ENCODE peak calls at places on chromosome 14, in eight cellular contexts. One of them, this sample, is unnamed.

GRCh38 chr14:89549381-89550102 is 132.5 kb upstream of the FOXN3 start:
- DNase-seq in activated naive CD4-positive, alpha-beta T cell treated with anti-CD3 and anti-CD28 coated beads, Interleukin-2, amount 50 U/mL, for 16 hours: no peak
- DNase-seq in iPS-NIHi11: no peak
- DNase-seq in stimulated activated CD4-positive, alpha-beta T cell treated with anti-CD3 and anti-CD28 coated beads, Interleukin-1b, Interleukin-23, amount 100 ng/mL, for 24 hours: no peak
- DNase-seq in stimulated activated CD8-positive, alpha-beta memory T cell treated with anti-CD3 and anti-CD28 coated beads, Interleukin-15, amount 100 ng/mL, for 24 hours: no peak
- DNase-seq in left ventricle myocardium superior: no peak
- DNase-seq in T-cell: no peak
- DNase-seq in mesendoderm: peak
- DNase-seq in this sample: no peak

GRCh38 chr14:52399886-52400599 is 85.9 kb downstream of the PTGER2 start:
- DNase-seq in iPS-NIHi11: peak
- DNase-seq in stimulated activated CD4-positive, alpha-beta T cell treated with anti-CD3 and anti-CD28 coated beads, Interleukin-1b, Interleukin-23, amount 100 ng/mL, for 24 hours: no peak
- DNase-seq in activated naive CD4-positive, alpha-beta T cell treated with anti-CD3 and anti-CD28 coated beads, Interleukin-2, amount 50 U/mL, for 16 hours: no peak
- DNase-seq in mesendoderm: peak
- DNase-seq in T-cell: no peak
- DNase-seq in stimulated activated CD8-positive, alpha-beta memory T cell treated with anti-CD3 and anti-CD28 coated beads, Interleukin-15, amount 100 ng/mL, for 24 hours: no peak
- DNase-seq in left ventricle myocardium superior: no peak
- DNase-seq in this sample: no peak

GRCh38 chr14:70317969-70318634 is 41.4 kb downstream of the COX16 start:
- DNase-seq in stimulated activated CD4-positive, alpha-beta T cell treated with anti-CD3 and anti-CD28 coated beads, Interleukin-1b, Interleukin-23, amount 100 ng/mL, for 24 hours: no peak
- DNase-seq in activated naive CD4-positive, alpha-beta T cell treated with anti-CD3 and anti-CD28 coated beads, Interleukin-2, amount 50 U/mL, for 16 hours: no peak
- DNase-seq in mesendoderm: peak
- DNase-seq in T-cell: no peak
- DNase-seq in stimulated activated CD8-positive, alpha-beta memory T cell treated with anti-CD3 and anti-CD28 coated beads, Interleukin-15, amount 100 ng/mL, for 24 hours: no peak
- DNase-seq in left ventricle myocardium superior: no peak
- DNase-seq in iPS-NIHi11: peak
- DNase-seq in this sample: no peak

GRCh38 chr14:58131386-58131785 is 20.6 kb downstream of the ARMH4 start:
- DNase-seq in iPS-NIHi11: no peak
- DNase-seq in left ventricle myocardium superior: no peak
- DNase-seq in activated naive CD4-positive, alpha-beta T cell treated with anti-CD3 and anti-CD28 coated beads, Interleukin-2, amount 50 U/mL, for 16 hours: no peak
- DNase-seq in mesendoderm: peak
- DNase-seq in stimulated activated CD8-positive, alpha-beta memory T cell treated with anti-CD3 and anti-CD28 coated beads, Interleukin-15, amount 100 ng/mL, for 24 hours: no peak
- DNase-seq in T-cell: no peak
- DNase-seq in stimulated activated CD4-positive, alpha-beta T cell treated with anti-CD3 and anti-CD28 coated beads, Interleukin-1b, Interleukin-23, amount 100 ng/mL, for 24 hours: no peak
- DNase-seq in this sample: no peak

GRCh38 chr14:66231823-66232222 is 254.3 kb upstream of the CCDC196 start:
- DNase-seq in mesendoderm: no peak
- DNase-seq in activated naive CD4-positive, alpha-beta T cell treated with anti-CD3 and anti-CD28 coated beads, Interleukin-2, amount 50 U/mL, for 16 hours: no peak
- DNase-seq in iPS-NIHi11: no peak
- DNase-seq in stimulated activated CD8-positive, alpha-beta memory T cell treated with anti-CD3 and anti-CD28 coated beads, Interleukin-15, amount 100 ng/mL, for 24 hours: no peak
- DNase-seq in left ventricle myocardium superior: no peak
- DNase-seq in T-cell: no peak
- DNase-seq in stimulated activated CD4-positive, alpha-beta T cell treated with anti-CD3 and anti-CD28 coated beads, Interleukin-1b, Interleukin-23, amount 100 ng/mL, for 24 hours: no peak
- DNase-seq in this sample: no peak

GRCh38 chr14:45426685-45427282 is 173.8 kb upstream of the MIS18BP1 start:
- DNase-seq in T-cell: no peak
- DNase-seq in stimulated activated CD8-positive, alpha-beta memory T cell treated with anti-CD3 and anti-CD28 coated beads, Interleukin-15, amount 100 ng/mL, for 24 hours: no peak
- DNase-seq in stimulated activated CD4-positive, alpha-beta T cell treated with anti-CD3 and anti-CD28 coated beads, Interleukin-1b, Interleukin-23, amount 100 ng/mL, for 24 hours: no peak
- DNase-seq in left ventricle myocardium superior: no peak
- DNase-seq in activated naive CD4-positive, alpha-beta T cell treated with anti-CD3 and anti-CD28 coated beads, Interleukin-2, amount 50 U/mL, for 16 hours: no peak
- DNase-seq in mesendoderm: peak
- DNase-seq in iPS-NIHi11: peak
- DNase-seq in this sample: no peak

GRCh38 chr14:102020058-102020971 is 55.9 kb downstream of the DYNC1H1 start:
- DNase-seq in mesendoderm: no peak
- DNase-seq in stimulated activated CD4-positive, alpha-beta T cell treated with anti-CD3 and anti-CD28 coated beads, Interleukin-1b, Interleukin-23, amount 100 ng/mL, for 24 hours: peak
- DNase-seq in left ventricle myocardium superior: no peak
- DNase-seq in iPS-NIHi11: no peak
- DNase-seq in stimulated activated CD8-positive, alpha-beta memory T cell treated with anti-CD3 and anti-CD28 coated beads, Interleukin-15, amount 100 ng/mL, for 24 hours: no peak
- DNase-seq in activated naive CD4-positive, alpha-beta T cell treated with anti-CD3 and anti-CD28 coated beads, Interleukin-2, amount 50 U/mL, for 16 hours: peak
- DNase-seq in T-cell: peak
- DNase-seq in this sample: peak

GRCh38 chr14:60331201-60332045 is 82.4 kb downstream of the PPM1A start:
- DNase-seq in activated naive CD4-positive, alpha-beta T cell treated with anti-CD3 and anti-CD28 coated beads, Interleukin-2, amount 50 U/mL, for 16 hours: peak
- DNase-seq in mesendoderm: peak
- DNase-seq in T-cell: peak
- DNase-seq in stimulated activated CD8-positive, alpha-beta memory T cell treated with anti-CD3 and anti-CD28 coated beads, Interleukin-15, amount 100 ng/mL, for 24 hours: peak
- DNase-seq in left ventricle myocardium superior: peak
- DNase-seq in iPS-NIHi11: peak
- DNase-seq in stimulated activated CD4-positive, alpha-beta T cell treated with anti-CD3 and anti-CD28 coated beads, Interleukin-1b, Interleukin-23, amount 100 ng/mL, for 24 hours: peak
- DNase-seq in this sample: no peak

GRCh38 chr14:77141592-77142288 is at the start of gene ZDHHC22:
- DNase-seq in activated naive CD4-positive, alpha-beta T cell treated with anti-CD3 and anti-CD28 coated beads, Interleukin-2, amount 50 U/mL, for 16 hours: no peak
- DNase-seq in T-cell: no peak
- DNase-seq in mesendoderm: peak
- DNase-seq in iPS-NIHi11: peak
- DNase-seq in left ventricle myocardium superior: no peak
- DNase-seq in stimulated activated CD8-positive, alpha-beta memory T cell treated with anti-CD3 and anti-CD28 coated beads, Interleukin-15, amount 100 ng/mL, for 24 hours: no peak
- DNase-seq in stimulated activated CD4-positive, alpha-beta T cell treated with anti-CD3 and anti-CD28 coated beads, Interleukin-1b, Interleukin-23, amount 100 ng/mL, for 24 hours: no peak
- DNase-seq in this sample: no peak

GRCh38 chr14:52031781-52032180 is 37.1 kb downstream of the NID2 start:
- DNase-seq in left ventricle myocardium superior: peak
- DNase-seq in T-cell: no peak
- DNase-seq in stimulated activated CD4-positive, alpha-beta T cell treated with anti-CD3 and anti-CD28 coated beads, Interleukin-1b, Interleukin-23, amount 100 ng/mL, for 24 hours: no peak
- DNase-seq in iPS-NIHi11: no peak
- DNase-seq in mesendoderm: no peak
- DNase-seq in activated naive CD4-positive, alpha-beta T cell treated with anti-CD3 and anti-CD28 coated beads, Interleukin-2, amount 50 U/mL, for 16 hours: no peak
- DNase-seq in stimulated activated CD8-positive, alpha-beta memory T cell treated with anti-CD3 and anti-CD28 coated beads, Interleukin-15, amount 100 ng/mL, for 24 hours: no peak
- DNase-seq in this sample: no peak

GRCh38 chr14:31926123-31926522 is 151.0 kb upstream of the ARHGAP5 start:
- DNase-seq in activated naive CD4-positive, alpha-beta T cell treated with anti-CD3 and anti-CD28 coated beads, Interleukin-2, amount 50 U/mL, for 16 hours: no peak
- DNase-seq in stimulated activated CD4-positive, alpha-beta T cell treated with anti-CD3 and anti-CD28 coated beads, Interleukin-1b, Interleukin-23, amount 100 ng/mL, for 24 hours: no peak
- DNase-seq in stimulated activated CD8-positive, alpha-beta memory T cell treated with anti-CD3 and anti-CD28 coated beads, Interleukin-15, amount 100 ng/mL, for 24 hours: no peak
- DNase-seq in T-cell: no peak
- DNase-seq in mesendoderm: peak
- DNase-seq in left ventricle myocardium superior: no peak
- DNase-seq in iPS-NIHi11: peak
- DNase-seq in this sample: no peak

GRCh38 chr14:59900536-59900935 is 19.4 kb upstream of the LRRC9 start:
- DNase-seq in left ventricle myocardium superior: no peak
- DNase-seq in stimulated activated CD8-positive, alpha-beta memory T cell treated with anti-CD3 and anti-CD28 coated beads, Interleukin-15, amount 100 ng/mL, for 24 hours: no peak
- DNase-seq in T-cell: no peak
- DNase-seq in activated naive CD4-positive, alpha-beta T cell treated with anti-CD3 and anti-CD28 coated beads, Interleukin-2, amount 50 U/mL, for 16 hours: no peak
- DNase-seq in iPS-NIHi11: no peak
- DNase-seq in stimulated activated CD4-positive, alpha-beta T cell treated with anti-CD3 and anti-CD28 coated beads, Interleukin-1b, Interleukin-23, amount 100 ng/mL, for 24 hours: no peak
- DNase-seq in mesendoderm: no peak
- DNase-seq in this sample: no peak

GRCh38 chr14:92451245-92451644 is 62.3 kb upstream of the RIN3 start:
- DNase-seq in mesendoderm: peak
- DNase-seq in activated naive CD4-positive, alpha-beta T cell treated with anti-CD3 and anti-CD28 coated beads, Interleukin-2, amount 50 U/mL, for 16 hours: no peak
- DNase-seq in stimulated activated CD4-positive, alpha-beta T cell treated with anti-CD3 and anti-CD28 coated beads, Interleukin-1b, Interleukin-23, amount 100 ng/mL, for 24 hours: no peak
- DNase-seq in iPS-NIHi11: no peak
- DNase-seq in stimulated activated CD8-positive, alpha-beta memory T cell treated with anti-CD3 and anti-CD28 coated beads, Interleukin-15, amount 100 ng/mL, for 24 hours: no peak
- DNase-seq in T-cell: no peak
- DNase-seq in left ventricle myocardium superior: no peak
- DNase-seq in this sample: no peak

GRCh38 chr14:83741269-83741668 is 1788.7 kb upstream of the FLRT2 start:
- DNase-seq in left ventricle myocardium superior: no peak
- DNase-seq in mesendoderm: no peak
- DNase-seq in stimulated activated CD8-positive, alpha-beta memory T cell treated with anti-CD3 and anti-CD28 coated beads, Interleukin-15, amount 100 ng/mL, for 24 hours: no peak
- DNase-seq in T-cell: no peak
- DNase-seq in stimulated activated CD4-positive, alpha-beta T cell treated with anti-CD3 and anti-CD28 coated beads, Interleukin-1b, Interleukin-23, amount 100 ng/mL, for 24 hours: no peak
- DNase-seq in activated naive CD4-positive, alpha-beta T cell treated with anti-CD3 and anti-CD28 coated beads, Interleukin-2, amount 50 U/mL, for 16 hours: no peak
- DNase-seq in iPS-NIHi11: no peak
- DNase-seq in this sample: no peak

GRCh38 chr14:48954446-48954845 is 631.7 kb downstream of the RPS29 start:
- DNase-seq in stimulated activated CD8-positive, alpha-beta memory T cell treated with anti-CD3 and anti-CD28 coated beads, Interleukin-15, amount 100 ng/mL, for 24 hours: no peak
- DNase-seq in stimulated activated CD4-positive, alpha-beta T cell treated with anti-CD3 and anti-CD28 coated beads, Interleukin-1b, Interleukin-23, amount 100 ng/mL, for 24 hours: no peak
- DNase-seq in activated naive CD4-positive, alpha-beta T cell treated with anti-CD3 and anti-CD28 coated beads, Interleukin-2, amount 50 U/mL, for 16 hours: no peak
- DNase-seq in iPS-NIHi11: no peak
- DNase-seq in T-cell: no peak
- DNase-seq in left ventricle myocardium superior: no peak
- DNase-seq in mesendoderm: no peak
- DNase-seq in this sample: no peak

GRCh38 chr14:104130974-104131651 is 7.3 kb upstream of the KIF26A start:
- DNase-seq in iPS-NIHi11: peak
- DNase-seq in mesendoderm: peak
- DNase-seq in T-cell: no peak
- DNase-seq in activated naive CD4-positive, alpha-beta T cell treated with anti-CD3 and anti-CD28 coated beads, Interleukin-2, amount 50 U/mL, for 16 hours: no peak
- DNase-seq in stimulated activated CD4-positive, alpha-beta T cell treated with anti-CD3 and anti-CD28 coated beads, Interleukin-1b, Interleukin-23, amount 100 ng/mL, for 24 hours: no peak
- DNase-seq in left ventricle myocardium superior: peak
- DNase-seq in stimulated activated CD8-positive, alpha-beta memory T cell treated with anti-CD3 and anti-CD28 coated beads, Interleukin-15, amount 100 ng/mL, for 24 hours: no peak
- DNase-seq in this sample: peak

GRCh38 chr14:24241829-24242443 is 487 bp downstream of the TINF2 start:
- DNase-seq in left ventricle myocardium superior: peak
- DNase-seq in iPS-NIHi11: peak
- DNase-seq in stimulated activated CD8-positive, alpha-beta memory T cell treated with anti-CD3 and anti-CD28 coated beads, Interleukin-15, amount 100 ng/mL, for 24 hours: peak
- DNase-seq in mesendoderm: peak
- DNase-seq in activated naive CD4-positive, alpha-beta T cell treated with anti-CD3 and anti-CD28 coated beads, Interleukin-2, amount 50 U/mL, for 16 hours: peak
- DNase-seq in stimulated activated CD4-positive, alpha-beta T cell treated with anti-CD3 and anti-CD28 coated beads, Interleukin-1b, Interleukin-23, amount 100 ng/mL, for 24 hours: peak
- DNase-seq in T-cell: peak
- DNase-seq in this sample: peak

GRCh38 chr14:85536835-85537195 is 6.9 kb downstream of the FLRT2 start:
- DNase-seq in stimulated activated CD8-positive, alpha-beta memory T cell treated with anti-CD3 and anti-CD28 coated beads, Interleukin-15, amount 100 ng/mL, for 24 hours: no peak
- DNase-seq in left ventricle myocardium superior: no peak
- DNase-seq in stimulated activated CD4-positive, alpha-beta T cell treated with anti-CD3 and anti-CD28 coated beads, Interleukin-1b, Interleukin-23, amount 100 ng/mL, for 24 hours: no peak
- DNase-seq in iPS-NIHi11: no peak
- DNase-seq in activated naive CD4-positive, alpha-beta T cell treated with anti-CD3 and anti-CD28 coated beads, Interleukin-2, amount 50 U/mL, for 16 hours: no peak
- DNase-seq in mesendoderm: no peak
- DNase-seq in T-cell: no peak
- DNase-seq in this sample: no peak

GRCh38 chr14:101843665-101844064 is 82.2 kb downstream of the PPP2R5C start:
- DNase-seq in iPS-NIHi11: no peak
- DNase-seq in stimulated activated CD4-positive, alpha-beta T cell treated with anti-CD3 and anti-CD28 coated beads, Interleukin-1b, Interleukin-23, amount 100 ng/mL, for 24 hours: peak
- DNase-seq in stimulated activated CD8-positive, alpha-beta memory T cell treated with anti-CD3 and anti-CD28 coated beads, Interleukin-15, amount 100 ng/mL, for 24 hours: no peak
- DNase-seq in T-cell: peak
- DNase-seq in mesendoderm: peak
- DNase-seq in activated naive CD4-positive, alpha-beta T cell treated with anti-CD3 and anti-CD28 coated beads, Interleukin-2, amount 50 U/mL, for 16 hours: peak
- DNase-seq in left ventricle myocardium superior: no peak
- DNase-seq in this sample: no peak

GRCh38 chr14:52494444-52494843 is 57.9 kb downstream of the TXNDC16 start:
- DNase-seq in T-cell: no peak
- DNase-seq in left ventricle myocardium superior: no peak
- DNase-seq in iPS-NIHi11: no peak
- DNase-seq in activated naive CD4-positive, alpha-beta T cell treated with anti-CD3 and anti-CD28 coated beads, Interleukin-2, amount 50 U/mL, for 16 hours: no peak
- DNase-seq in stimulated activated CD4-positive, alpha-beta T cell treated with anti-CD3 and anti-CD28 coated beads, Interleukin-1b, Interleukin-23, amount 100 ng/mL, for 24 hours: no peak
- DNase-seq in mesendoderm: no peak
- DNase-seq in stimulated activated CD8-positive, alpha-beta memory T cell treated with anti-CD3 and anti-CD28 coated beads, Interleukin-15, amount 100 ng/mL, for 24 hours: no peak
- DNase-seq in this sample: no peak

GRCh38 chr14:99717682-99718013 is 33.5 kb downstream of the CYP46A1 start:
- DNase-seq in T-cell: no peak
- DNase-seq in iPS-NIHi11: no peak
- DNase-seq in activated naive CD4-positive, alpha-beta T cell treated with anti-CD3 and anti-CD28 coated beads, Interleukin-2, amount 50 U/mL, for 16 hours: no peak
- DNase-seq in left ventricle myocardium superior: no peak
- DNase-seq in stimulated activated CD8-positive, alpha-beta memory T cell treated with anti-CD3 and anti-CD28 coated beads, Interleukin-15, amount 100 ng/mL, for 24 hours: no peak
- DNase-seq in mesendoderm: no peak
- DNase-seq in stimulated activated CD4-positive, alpha-beta T cell treated with anti-CD3 and anti-CD28 coated beads, Interleukin-1b, Interleukin-23, amount 100 ng/mL, for 24 hours: no peak
- DNase-seq in this sample: no peak

GRCh38 chr14:65482769-65483438 is 70.4 kb downstream of the FUT8 start:
- DNase-seq in stimulated activated CD8-positive, alpha-beta memory T cell treated with anti-CD3 and anti-CD28 coated beads, Interleukin-15, amount 100 ng/mL, for 24 hours: no peak
- DNase-seq in stimulated activated CD4-positive, alpha-beta T cell treated with anti-CD3 and anti-CD28 coated beads, Interleukin-1b, Interleukin-23, amount 100 ng/mL, for 24 hours: no peak
- DNase-seq in iPS-NIHi11: no peak
- DNase-seq in mesendoderm: no peak
- DNase-seq in left ventricle myocardium superior: no peak
- DNase-seq in T-cell: no peak
- DNase-seq in activated naive CD4-positive, alpha-beta T cell treated with anti-CD3 and anti-CD28 coated beads, Interleukin-2, amount 50 U/mL, for 16 hours: no peak
- DNase-seq in this sample: no peak

GRCh38 chr14:53399057-53399456 is 245.9 kb upstream of the DDHD1 start:
- DNase-seq in stimulated activated CD8-positive, alpha-beta memory T cell treated with anti-CD3 and anti-CD28 coated beads, Interleukin-15, amount 100 ng/mL, for 24 hours: no peak
- DNase-seq in stimulated activated CD4-positive, alpha-beta T cell treated with anti-CD3 and anti-CD28 coated beads, Interleukin-1b, Interleukin-23, amount 100 ng/mL, for 24 hours: no peak
- DNase-seq in mesendoderm: peak
- DNase-seq in iPS-NIHi11: peak
- DNase-seq in left ventricle myocardium superior: no peak
- DNase-seq in activated naive CD4-positive, alpha-beta T cell treated with anti-CD3 and anti-CD28 coated beads, Interleukin-2, amount 50 U/mL, for 16 hours: no peak
- DNase-seq in T-cell: no peak
- DNase-seq in this sample: no peak

This sample was measured in chondrocyte.